ENCODE peak calls at places on chromosomes 11 and 22, in nine cellular contexts. One of them, this sample, is unnamed.

GRCh38 chr11:84398017-84398626 is 1112.0 kb upstream of the CCDC90B start:
- DNase-seq in left cardiac atrium: no peak
- DNase-seq in CMK: no peak
- DNase-seq in WTC11: peak; percentile 21
- DNase-seq in HT-29: peak; percentile 57
- DNase-seq in A549: peak; percentile 50
- DNase-seq in nucleus accumbens: no peak
- DNase-seq in endothelial cell of umbilical vein: no peak
- DNase-seq in activated naive CD4-positive, alpha-beta T cell: no peak
- DNase-seq in this sample: peak; percentile 63

GRCh38 chr11:72443016-72443415 is 8.7 kb upstream of the CLPB start:
- DNase-seq in left cardiac atrium: no peak
- DNase-seq in CMK: no peak
- DNase-seq in WTC11: no peak
- DNase-seq in HT-29: no peak
- DNase-seq in A549: no peak
- DNase-seq in nucleus accumbens: no peak
- DNase-seq in endothelial cell of umbilical vein: no peak
- DNase-seq in activated naive CD4-positive, alpha-beta T cell: no peak
- DNase-seq in this sample: no peak

GRCh38 chr11:9613118-9613829 is 39.8 kb downstream of the WEE1 start:
- DNase-seq in left cardiac atrium: peak; percentile 93
- DNase-seq in CMK: peak; percentile 72
- DNase-seq in WTC11: peak; percentile 95
- DNase-seq in HT-29: peak; percentile 99
- DNase-seq in A549: peak; percentile 97
- DNase-seq in nucleus accumbens: peak; percentile 86
- DNase-seq in endothelial cell of umbilical vein: peak; percentile 99
- DNase-seq in activated naive CD4-positive, alpha-beta T cell: peak; percentile 44
- DNase-seq in this sample: peak; percentile 98

GRCh38 chr11:111537336-111537860 is 3.1 kb upstream of the LAYN start:
- DNase-seq in left cardiac atrium: no peak
- DNase-seq in CMK: no peak
- DNase-seq in WTC11: no peak
- DNase-seq in HT-29: no peak
- DNase-seq in A549: no peak
- DNase-seq in nucleus accumbens: no peak
- DNase-seq in endothelial cell of umbilical vein: no peak
- DNase-seq in activated naive CD4-positive, alpha-beta T cell: no peak
- DNase-seq in this sample: no peak

GRCh38 chr11:95487938-95488337 is 256.9 kb upstream of the SESN3 start:
- DNase-seq in left cardiac atrium: no peak
- DNase-seq in CMK: no peak
- DNase-seq in WTC11: no peak
- DNase-seq in HT-29: no peak
- DNase-seq in A549: no peak
- DNase-seq in nucleus accumbens: no peak
- DNase-seq in endothelial cell of umbilical vein: no peak
- DNase-seq in activated naive CD4-positive, alpha-beta T cell: no peak
- DNase-seq in this sample: no peak

GRCh38 chr11:112260490-112260889 is at the start of gene PLET1:
- DNase-seq in left cardiac atrium: no peak
- DNase-seq in CMK: no peak
- DNase-seq in WTC11: no peak
- DNase-seq in HT-29: no peak
- DNase-seq in A549: no peak
- DNase-seq in nucleus accumbens: no peak
- DNase-seq in endothelial cell of umbilical vein: no peak
- DNase-seq in activated naive CD4-positive, alpha-beta T cell: no peak
- DNase-seq in this sample: no peak

GRCh38 chr22:32801436-32802290 is at the start of gene TIMP3:
- DNase-seq in left cardiac atrium: peak; percentile 92
- DNase-seq in CMK: peak; percentile 80
- DNase-seq in WTC11: peak; percentile 87
- DNase-seq in HT-29: no peak
- DNase-seq in A549: peak; percentile 7
- DNase-seq in nucleus accumbens: peak; percentile 42
- DNase-seq in endothelial cell of umbilical vein: no peak
- DNase-seq in activated naive CD4-positive, alpha-beta T cell: no peak
- DNase-seq in this sample: peak; percentile 90

GRCh38 chr22:23286296-23286695 is 106.0 kb downstream of the BCR start:
- DNase-seq in left cardiac atrium: no peak
- DNase-seq in CMK: no peak
- DNase-seq in WTC11: no peak
- DNase-seq in HT-29: no peak
- DNase-seq in A549: no peak
- DNase-seq in nucleus accumbens: no peak
- DNase-seq in endothelial cell of umbilical vein: no peak
- DNase-seq in activated naive CD4-positive, alpha-beta T cell: no peak
- DNase-seq in this sample: no peak

GRCh38 chr11:105609341-105609781 is 512 bp upstream of the GRIA4 start:
- DNase-seq in left cardiac atrium: no peak
- DNase-seq in CMK: no peak
- DNase-seq in WTC11: peak; percentile 38
- DNase-seq in HT-29: peak; percentile 45
- DNase-seq in A549: no peak
- DNase-seq in nucleus accumbens: peak; percentile 8
- DNase-seq in endothelial cell of umbilical vein: peak; percentile 39
- DNase-seq in activated naive CD4-positive, alpha-beta T cell: no peak
- DNase-seq in this sample: peak; percentile 6